ENCODE peak calls at places on chromosome 12, in nine cellular contexts. W, S, I, U, Q, J, R, P and O are unnamed samples.

GRCh38 chr12:120156315-120157259 is 37.9 kb downstream of the GCN1 start:
- DNase-seq in W (no peak), S (no peak), I (no peak), U (no peak), Q (no peak), J (no peak), R (no peak), P (peak), O (no peak)

GRCh38 chr12:57340104-57340503 is 89.1 kb upstream of the STAC3 start:
- DNase-seq in W (peak), S (no peak), I (no peak), U (peak), Q (no peak), J (no peak), R (peak), P (peak), O (no peak)

GRCh38 chr12:104825408-104825807 is 132.7 kb downstream of the SLC41A2 start:
- DNase-seq in W (peak), S (no peak), I (no peak), U (no peak), Q (no peak), J (no peak), R (no peak), P (peak), O (peak)

GRCh38 chr12:56581418-56582145 is 48.5 kb downstream of the BAZ2A start:
- DNase-seq in W (no peak), S (no peak), I (no peak), U (no peak), Q (no peak), J (no peak), R (no peak), P (no peak), O (peak)

GRCh38 chr12:107607464-107608392 is 77.9 kb upstream of the PWP1 start:
- DNase-seq in W (peak), S (peak), I (peak), U (peak), Q (peak), J (peak), R (peak), P (peak), O (peak)

GRCh38 chr12:28086521-28086920 is 103.7 kb upstream of the CCDC91 start:
- DNase-seq in W (peak), S (no peak), I (no peak), U (no peak), Q (no peak), J (no peak), R (no peak), P (no peak), O (no peak)

GRCh38 chr12:46523863-46524770 is 151.5 kb upstream of the SLC38A2 start:
- DNase-seq in W (peak), S (no peak), I (no peak), U (no peak), Q (no peak), J (peak), R (no peak), P (peak), O (peak)

GRCh38 chr12:55929306-55929791 is 1.6 kb upstream of the DGKA start:
- DNase-seq in W (no peak), S (no peak), I (no peak), U (no peak), Q (peak), J (peak), R (peak), P (peak), O (no peak)

GRCh38 chr12:79547735-79548347 is 142.9 kb downstream of the PAWR start:
- DNase-seq in W (peak), S (peak), I (no peak), U (peak), Q (peak), J (no peak), R (no peak), P (peak), O (no peak)

GRCh38 chr12:85835810-85836715 is at the start of gene RASSF9:
- DNase-seq in W (peak), S (peak), I (no peak), U (no peak), Q (no peak), J (no peak), R (peak), P (no peak), O (peak)

GRCh38 chr12:65670775-65671174 is 153.5 kb upstream of the HMGA2 start:
- DNase-seq in W (no peak), S (no peak), I (no peak), U (no peak), Q (no peak), J (no peak), R (no peak), P (no peak), O (peak)

GRCh38 chr12:53123578-53124351 is 20.5 kb downstream of the SOAT2 start:
- DNase-seq in W (no peak), S (no peak), I (no peak), U (no peak), Q (no peak), J (no peak), R (no peak), P (peak), O (peak)

GRCh38 chr12:124599074-124599999 is 31.9 kb upstream of the NCOR2 start:
- DNase-seq in W (peak), S (no peak), I (no peak), U (no peak), Q (no peak), J (no peak), R (no peak), P (peak), O (peak)

GRCh38 chr12:51520576-51521325 is 70.3 kb upstream of the SCN8A start:
- DNase-seq in W (no peak), S (no peak), I (no peak), U (no peak), Q (no peak), J (no peak), R (no peak), P (no peak), O (no peak)

GRCh38 chr12:90234455-90234854 is 525.8 kb upstream of the ATP2B1 start:
- DNase-seq in W (peak), S (no peak), I (no peak), U (no peak), Q (no peak), J (no peak), R (no peak), P (no peak), O (peak)

GRCh38 chr12:93198086-93198485 is 179.6 kb upstream of the NUDT4 start:
- DNase-seq in W (no peak), S (no peak), I (no peak), U (no peak), Q (no peak), J (no peak), R (no peak), P (peak), O (peak)

GRCh38 chr12:86158956-86159355 is 97.2 kb downstream of the MGAT4C start:
- DNase-seq in W (no peak), S (no peak), I (no peak), U (no peak), Q (no peak), J (no peak), R (no peak), P (no peak), O (peak)

GRCh38 chr12:132610051-132610759 is at the start of gene LRCOL1:
- DNase-seq in W (peak), S (no peak), I (no peak), U (no peak), Q (no peak), J (no peak), R (no peak), P (peak), O (peak)

GRCh38 chr12:117579939-117580717 is 218.7 kb upstream of the NOS1 start:
- DNase-seq in W (no peak), S (no peak), I (no peak), U (no peak), Q (no peak), J (no peak), R (no peak), P (no peak), O (no peak)

GRCh38 chr12:27233814-27234213 is 10.3 kb upstream of the STK38L start:
- DNase-seq in W (no peak), S (no peak), I (no peak), U (no peak), Q (no peak), J (no peak), R (no peak), P (no peak), O (no peak)

GRCh38 chr12:49929581-49929980 is 21.0 kb upstream of the AQP2 start:
- DNase-seq in W (no peak), S (no peak), I (no peak), U (no peak), Q (no peak), J (no peak), R (no peak), P (no peak), O (no peak)

GRCh38 chr12:120495189-120495722 is 657 bp upstream of the DYNLL1 start:
- DNase-seq in W (peak), S (peak), I (no peak), U (no peak), Q (no peak), J (peak), R (no peak), P (peak), O (peak)

GRCh38 chr12:57148469-57149308 is 1.3 kb upstream of the LRP1-AS start:
- DNase-seq in W (peak), S (no peak), I (no peak), U (no peak), Q (no peak), J (no peak), R (peak), P (peak), O (no peak)

GRCh38 chr12:105083551-105084105 is 630 bp downstream of the ALDH1L2 start:
- DNase-seq in W (peak), S (peak), I (no peak), U (peak), Q (peak), J (no peak), R (peak), P (peak), O (peak)